ENCODE peak calls at places on chromosomes 5 and 9, in four cellular contexts. G is left ventricle myocardium inferior, D is mammary epithelial cell, S is mesenchymal stem cell. O is an unnamed sample. For H3K9me3, the result is how much of the 10 kb centered on the place peaks cover.

GRCh38 chr9:129464972-129465833 is 155.7 kb downstream of the C9orf50 start:
- DNase-seq in S (peak), G (no peak), D (peak), O (no peak)

GRCh38 chr9:76456202-76456926 is 2.6 kb upstream of the GCNT1 start:
- DNase-seq in G (no peak), D (no peak), S (peak), O (peak)

GRCh38 chr5:142696379-142696778 is 10.5 kb upstream of the FGF1 start:
- DNase-seq in D (no peak), G (no peak), S (no peak), O (no peak)

GRCh38 chr9:21906878-21907277 is 87.3 kb downstream of the CDKN2A start:
- DNase-seq in D (no peak), S (no peak), G (no peak), O (no peak)

GRCh38 chr9:113949206-113950078 is 73.3 kb downstream of the ZNF618 start:
- DNase-seq in G (no peak), D (no peak), S (no peak), O (no peak)

GRCh38 chr5:1983401-1983800 is 100.7 kb upstream of the IRX4 start:
- DNase-seq in D (no peak), S (no peak), G (no peak), O (no peak)

GRCh38 chr5:23208959-23209431 is 298.4 kb upstream of the PRDM9 start:
- DNase-seq in D (peak), S (peak), G (no peak), O (no peak)

GRCh38 chr9:33813712-33814641 is 3.0 kb upstream of the UBE2R2 start:
- DNase-seq in G (no peak), D (peak), S (peak), O (no peak)

GRCh38 chr5:14781106-14781505 is 90.5 kb downstream of the ANKH start:
- DNase-seq in S (no peak), D (no peak), G (no peak), O (no peak)

GRCh38 chr5:103847060-103847459 is 284.5 kb upstream of the NUDT12 start:
- DNase-seq in D (peak), S (no peak), G (no peak), O (no peak)

GRCh38 chr5:50292735-50293394 is 148.2 kb downstream of the EMB start:
- DNase-seq in G (no peak), S (no peak), D (no peak), O (no peak)

GRCh38 chr5:132001647-132002561 is 9.6 kb downstream of the ACSL6 start:
- DNase-seq in G (no peak), S (peak), D (peak), O (no peak)

GRCh38 chr5:90843443-90843842 is 284.8 kb downstream of the ADGRV1 start:
- DNase-seq in G (no peak), D (no peak), S (no peak), O (no peak)

GRCh38 chr5:139657363-139658321 is 9.5 kb downstream of the CXXC5 start:
- DNase-seq in S (peak), G (no peak), D (no peak), O (no peak)

GRCh38 chr9:122474561-122474960 is 3.2 kb downstream of the OR1J1 start:
- DNase-seq in D (no peak), G (no peak), S (no peak), O (no peak)

GRCh38 chr9:122475717-122476116 is 2.0 kb downstream of the OR1J1 start:
- DNase-seq in G (no peak), D (no peak), S (no peak), O (no peak)

GRCh38 chr9:122477826-122478225 is at the start of gene OR1J1:
- DNase-seq in G (no peak), D (no peak), S (no peak), O (no peak)

DNA sequence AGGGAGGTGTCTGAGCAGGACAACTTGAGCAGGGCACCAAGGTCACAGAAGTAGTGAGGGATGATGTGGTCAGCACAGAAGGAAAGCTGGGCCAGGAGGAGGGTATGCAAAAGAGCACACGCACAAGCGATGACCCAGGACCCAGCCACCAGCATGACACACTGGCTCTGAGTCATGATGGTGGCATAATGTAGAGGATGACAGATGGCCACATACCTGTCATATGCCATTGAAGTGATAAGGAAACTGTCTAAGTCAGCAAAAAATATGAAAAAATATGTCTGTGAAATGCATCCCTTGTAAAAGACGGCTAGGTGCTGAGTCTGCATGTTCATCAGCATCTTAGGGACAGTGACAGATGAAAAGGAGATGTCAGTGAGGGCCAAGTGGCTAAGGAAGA is 380 bp downstream of the OR1J1 start:
- DNase-seq in D (no peak), S (no peak), G (no peak), O (no peak)
- H3K9me3 ChIP-seq in D (under half), S (under half), G (under half), O (under half)

DNA sequence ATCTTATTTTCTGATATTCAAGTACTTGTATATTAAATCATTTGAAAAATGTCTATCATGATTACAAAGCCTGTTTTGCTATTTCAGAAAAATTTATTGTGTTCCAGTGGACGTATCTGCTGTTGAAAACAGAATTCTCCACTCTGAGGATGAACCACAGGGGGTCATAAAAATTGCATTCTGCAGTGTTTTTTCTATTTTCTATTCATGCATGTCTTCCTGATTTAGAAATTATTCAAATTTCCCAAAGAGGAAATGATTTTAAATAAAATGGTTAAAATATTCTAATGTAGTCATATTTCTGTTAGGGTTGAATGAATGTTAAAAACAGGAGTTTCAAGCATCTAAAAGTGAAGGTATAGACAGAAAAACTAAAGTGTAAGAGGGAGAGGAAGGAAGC is 111.5 kb upstream of the ANKRD55 start:
- DNase-seq in S (no peak), G (no peak), D (no peak), O (no peak)
- H3K9me3 ChIP-seq in S (under half), G (under half), D (under half), O (under half)

DNA sequence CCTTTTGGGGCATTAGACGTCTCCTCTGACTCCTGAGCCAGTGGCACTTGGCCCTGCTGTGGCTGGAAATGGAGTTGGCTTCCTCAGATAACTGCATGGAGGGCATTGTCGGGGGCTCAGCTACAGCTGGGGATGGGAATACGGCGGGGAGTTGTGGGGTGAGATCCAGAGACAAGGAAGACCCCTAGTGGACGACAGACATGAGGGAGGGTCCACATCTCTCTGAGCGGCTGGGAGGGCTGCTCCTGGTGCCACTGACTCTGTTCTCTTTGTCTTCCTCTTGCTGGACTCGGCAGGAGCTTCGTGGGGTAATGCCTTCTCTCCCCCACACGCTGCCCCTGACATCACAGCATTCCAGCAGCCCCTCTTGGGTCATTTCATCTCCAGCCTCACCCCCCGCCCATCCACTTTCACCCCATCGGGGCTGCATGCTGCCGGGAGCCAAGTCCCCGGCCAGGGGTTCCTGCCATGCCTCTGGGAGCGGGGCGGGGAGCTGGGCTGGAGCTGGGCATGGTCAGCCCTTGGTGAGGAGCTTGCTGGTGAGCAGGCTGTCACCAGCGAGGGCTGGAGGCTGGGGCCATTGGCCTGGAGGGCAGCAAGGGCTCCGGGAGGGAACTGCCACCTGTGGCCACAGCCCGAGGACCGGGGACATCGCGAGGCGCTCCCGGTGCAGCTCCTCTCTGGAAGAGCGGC is 172.3 kb downstream of the CACNA1B start:
- DNase-seq in S (no peak), G (no peak), D (no peak), O (no peak)
- H3K9me3 ChIP-seq in S (under half), G (under half), D (under half), O (under half)

DNA sequence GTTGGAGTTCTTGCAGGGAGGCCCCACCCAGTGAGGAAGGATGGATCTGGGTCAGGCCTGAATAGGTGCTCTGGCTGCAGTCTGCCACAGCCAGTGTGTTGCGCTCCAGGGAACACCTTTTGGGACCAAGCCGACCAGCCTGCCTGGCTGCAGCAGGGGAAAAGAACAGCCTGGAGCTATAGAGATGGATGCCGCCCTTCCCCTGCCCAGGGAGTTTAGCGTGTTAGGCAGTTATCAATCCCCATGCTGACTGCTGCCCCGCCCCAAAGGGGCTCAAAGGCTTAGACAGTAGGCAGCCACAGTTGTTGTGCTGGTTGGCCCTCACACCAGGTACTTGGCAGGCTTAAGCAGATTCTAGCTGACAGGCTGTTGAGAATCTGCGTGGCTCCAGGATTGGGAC is 153.4 kb upstream of the ADAMTS19 start:
- DNase-seq in S (no peak), G (no peak), D (no peak), O (no peak)
- H3K9me3 ChIP-seq in S (under half), G (half or more), D (under half), O (under half)

DNA sequence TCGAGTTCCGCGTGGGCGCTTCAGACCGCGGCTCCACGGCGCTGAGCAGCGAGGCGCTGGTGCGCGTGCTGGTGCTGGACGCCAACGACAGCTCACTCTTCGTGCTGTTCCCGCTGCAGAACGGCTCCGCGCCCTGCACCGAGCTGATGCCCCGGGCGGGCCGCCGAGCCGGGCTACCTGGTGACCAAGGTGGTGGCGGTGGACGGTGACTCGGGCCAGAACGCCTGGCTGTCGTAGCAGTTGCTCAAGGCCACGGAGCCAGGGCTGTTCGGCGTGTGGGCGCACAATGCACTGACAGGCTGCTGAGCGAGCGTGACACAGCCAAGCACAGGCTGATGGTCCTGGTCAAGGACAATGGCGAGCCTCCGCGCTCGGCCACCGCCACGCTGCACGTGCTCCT is 3.7 kb upstream of the PCDHB15 start:
- DNase-seq in D (no peak), G (no peak), S (no peak), O (no peak)
- H3K9me3 ChIP-seq in D (under half), G (half or more), S (half or more), O (under half)

GRCh38 chr9:88398016-88398415 is 9.8 kb downstream of the SPIN1 start:
- DNase-seq in G (no peak), S (no peak), D (no peak), O (no peak)
- H3K9me3 ChIP-seq in G (under half), S (under half), D (under half), O (under half)

O was measured in T-helper 17 cell.